ENCODE peak calls at places on chromosomes 1 and 21, in eight cellular contexts. One of them, this sample, is unnamed.

GRCh38 chr1:43452789-43453441 is 816 bp downstream of the HYI start:
- DNase-seq in neural progenitor cell: peak; percentile 51
- DNase-seq in SW480: peak; percentile 19
- DNase-seq in fibroblast of mammary gland: peak; percentile 60
- DNase-seq in NCI-H1694 treated with DMSO at 0.1 percent for 48 hours: no peak
- DNase-seq in WTC11: no peak
- DNase-seq in NCI-H1092: peak; percentile 13
- DNase-seq in stimulated activated CD4-positive, alpha-beta T cell treated with anti-CD3 and anti-CD28 coated beads, Interleukin-1b, Interleukin-23, amount 100 ng/mL, for 48 hours: no peak
- DNase-seq in this sample: peak; percentile 75

GRCh38 chr1:85900921-85901320 is 192.7 kb upstream of the ZNHIT6 start:
- DNase-seq in NCI-H1694 treated with DMSO at 0.1 percent for 48 hours: no peak
- DNase-seq in neural progenitor cell: no peak
- DNase-seq in fibroblast of mammary gland: no peak
- DNase-seq in WTC11: no peak
- DNase-seq in stimulated activated CD4-positive, alpha-beta T cell treated with anti-CD3 and anti-CD28 coated beads, Interleukin-1b, Interleukin-23, amount 100 ng/mL, for 48 hours: no peak
- DNase-seq in NCI-H1092: no peak
- DNase-seq in SW480: no peak
- DNase-seq in this sample: no peak

GRCh38 chr1:161763522-161764098 is 2.5 kb upstream of the ATF6 start:
- DNase-seq in fibroblast of mammary gland: peak; percentile 10
- DNase-seq in NCI-H1092: no peak
- DNase-seq in SW480: peak; percentile 51
- DNase-seq in NCI-H1694 treated with DMSO at 0.1 percent for 48 hours: peak; percentile 18
- DNase-seq in stimulated activated CD4-positive, alpha-beta T cell treated with anti-CD3 and anti-CD28 coated beads, Interleukin-1b, Interleukin-23, amount 100 ng/mL, for 48 hours: peak; percentile 35
- DNase-seq in neural progenitor cell: peak; percentile 37
- DNase-seq in WTC11: no peak
- DNase-seq in this sample: peak; percentile 16

GRCh38 chr1:115492880-115493279 is 148.9 kb upstream of the VANGL1 start:
- DNase-seq in neural progenitor cell: no peak
- DNase-seq in NCI-H1092: no peak
- DNase-seq in SW480: no peak
- DNase-seq in NCI-H1694 treated with DMSO at 0.1 percent for 48 hours: no peak
- DNase-seq in fibroblast of mammary gland: peak; percentile 66
- DNase-seq in stimulated activated CD4-positive, alpha-beta T cell treated with anti-CD3 and anti-CD28 coated beads, Interleukin-1b, Interleukin-23, amount 100 ng/mL, for 48 hours: no peak
- DNase-seq in WTC11: no peak
- DNase-seq in this sample: peak; percentile 37

GRCh38 chr1:63042278-63042677 is 258.3 kb downstream of the ATG4C start:
- DNase-seq in NCI-H1092: no peak
- DNase-seq in neural progenitor cell: peak; percentile 36
- DNase-seq in WTC11: no peak
- DNase-seq in fibroblast of mammary gland: no peak
- DNase-seq in SW480: no peak
- DNase-seq in NCI-H1694 treated with DMSO at 0.1 percent for 48 hours: no peak
- DNase-seq in stimulated activated CD4-positive, alpha-beta T cell treated with anti-CD3 and anti-CD28 coated beads, Interleukin-1b, Interleukin-23, amount 100 ng/mL, for 48 hours: no peak
- DNase-seq in this sample: no peak

GRCh38 chr1:227315500-227316346 is 2.6 kb downstream of the CDC42BPA start:
- DNase-seq in neural progenitor cell: peak; percentile 16
- DNase-seq in SW480: peak; percentile 56
- DNase-seq in NCI-H1694 treated with DMSO at 0.1 percent for 48 hours: no peak
- DNase-seq in stimulated activated CD4-positive, alpha-beta T cell treated with anti-CD3 and anti-CD28 coated beads, Interleukin-1b, Interleukin-23, amount 100 ng/mL, for 48 hours: no peak
- DNase-seq in fibroblast of mammary gland: peak; percentile 80
- DNase-seq in WTC11: no peak
- DNase-seq in NCI-H1092: no peak
- DNase-seq in this sample: peak; percentile 83

GRCh38 chr1:16286122-16286521 is 49.1 kb upstream of the CPLANE2 start:
- DNase-seq in stimulated activated CD4-positive, alpha-beta T cell treated with anti-CD3 and anti-CD28 coated beads, Interleukin-1b, Interleukin-23, amount 100 ng/mL, for 48 hours: no peak
- DNase-seq in SW480: no peak
- DNase-seq in WTC11: no peak
- DNase-seq in neural progenitor cell: no peak
- DNase-seq in NCI-H1694 treated with DMSO at 0.1 percent for 48 hours: no peak
- DNase-seq in fibroblast of mammary gland: no peak
- DNase-seq in NCI-H1092: no peak
- DNase-seq in this sample: no peak

GRCh38 chr1:159141584-159142518 is 29.6 kb upstream of the CADM3 start:
- DNase-seq in neural progenitor cell: peak; percentile 90
- DNase-seq in SW480: no peak
- DNase-seq in NCI-H1092: no peak
- DNase-seq in stimulated activated CD4-positive, alpha-beta T cell treated with anti-CD3 and anti-CD28 coated beads, Interleukin-1b, Interleukin-23, amount 100 ng/mL, for 48 hours: peak; percentile 5
- DNase-seq in fibroblast of mammary gland: peak; percentile 76
- DNase-seq in NCI-H1694 treated with DMSO at 0.1 percent for 48 hours: no peak
- DNase-seq in WTC11: peak; percentile 34
- DNase-seq in this sample: peak; percentile 47

GRCh38 chr21:35077975-35078374 is 28.9 kb upstream of the RUNX1 start:
- DNase-seq in fibroblast of mammary gland: no peak
- DNase-seq in neural progenitor cell: no peak
- DNase-seq in SW480: no peak
- DNase-seq in NCI-H1092: no peak
- DNase-seq in WTC11: no peak
- DNase-seq in stimulated activated CD4-positive, alpha-beta T cell treated with anti-CD3 and anti-CD28 coated beads, Interleukin-1b, Interleukin-23, amount 100 ng/mL, for 48 hours: no peak
- DNase-seq in NCI-H1694 treated with DMSO at 0.1 percent for 48 hours: no peak
- DNase-seq in this sample: no peak

GRCh38 chr1:172670791-172671190 is 11.9 kb downstream of the FASLG start:
- DNase-seq in neural progenitor cell: no peak
- DNase-seq in SW480: no peak
- DNase-seq in NCI-H1092: no peak
- DNase-seq in fibroblast of mammary gland: no peak
- DNase-seq in stimulated activated CD4-positive, alpha-beta T cell treated with anti-CD3 and anti-CD28 coated beads, Interleukin-1b, Interleukin-23, amount 100 ng/mL, for 48 hours: peak; percentile 41
- DNase-seq in WTC11: no peak
- DNase-seq in NCI-H1694 treated with DMSO at 0.1 percent for 48 hours: no peak
- DNase-seq in this sample: no peak

GRCh38 chr1:20255666-20256065 is 35.0 kb upstream of the VWA5B1 start:
- DNase-seq in stimulated activated CD4-positive, alpha-beta T cell treated with anti-CD3 and anti-CD28 coated beads, Interleukin-1b, Interleukin-23, amount 100 ng/mL, for 48 hours: no peak
- DNase-seq in neural progenitor cell: no peak
- DNase-seq in NCI-H1092: no peak
- DNase-seq in SW480: peak; percentile 91
- DNase-seq in WTC11: no peak
- DNase-seq in fibroblast of mammary gland: peak; percentile 87
- DNase-seq in NCI-H1694 treated with DMSO at 0.1 percent for 48 hours: peak; percentile 75
- DNase-seq in this sample: peak; percentile 59

GRCh38 chr1:29584816-29585600 is 348.7 kb downstream of the PTPRU start:
- DNase-seq in WTC11: no peak
- DNase-seq in SW480: no peak
- DNase-seq in stimulated activated CD4-positive, alpha-beta T cell treated with anti-CD3 and anti-CD28 coated beads, Interleukin-1b, Interleukin-23, amount 100 ng/mL, for 48 hours: no peak
- DNase-seq in fibroblast of mammary gland: peak; percentile 27
- DNase-seq in NCI-H1694 treated with DMSO at 0.1 percent for 48 hours: no peak
- DNase-seq in neural progenitor cell: no peak
- DNase-seq in NCI-H1092: no peak
- DNase-seq in this sample: peak; percentile 2

GRCh38 chr21:25638634-25639166 is 358 bp upstream of the JAM2 start:
- DNase-seq in WTC11: no peak
- DNase-seq in neural progenitor cell: no peak
- DNase-seq in SW480: no peak
- DNase-seq in NCI-H1694 treated with DMSO at 0.1 percent for 48 hours: peak; percentile 77
- DNase-seq in NCI-H1092: no peak
- DNase-seq in stimulated activated CD4-positive, alpha-beta T cell treated with anti-CD3 and anti-CD28 coated beads, Interleukin-1b, Interleukin-23, amount 100 ng/mL, for 48 hours: no peak
- DNase-seq in fibroblast of mammary gland: no peak
- DNase-seq in this sample: peak; percentile 42

GRCh38 chr1:222546091-222546490 is 1.8 kb downstream of the HHIPL2 start:
- DNase-seq in SW480: no peak
- DNase-seq in NCI-H1694 treated with DMSO at 0.1 percent for 48 hours: no peak
- DNase-seq in stimulated activated CD4-positive, alpha-beta T cell treated with anti-CD3 and anti-CD28 coated beads, Interleukin-1b, Interleukin-23, amount 100 ng/mL, for 48 hours: no peak
- DNase-seq in NCI-H1092: no peak
- DNase-seq in fibroblast of mammary gland: no peak
- DNase-seq in WTC11: no peak
- DNase-seq in neural progenitor cell: no peak
- DNase-seq in this sample: no peak

GRCh38 chr1:29716306-29716705 is 480.0 kb downstream of the PTPRU start:
- DNase-seq in fibroblast of mammary gland: no peak
- DNase-seq in NCI-H1694 treated with DMSO at 0.1 percent for 48 hours: no peak
- DNase-seq in NCI-H1092: no peak
- DNase-seq in neural progenitor cell: no peak
- DNase-seq in stimulated activated CD4-positive, alpha-beta T cell treated with anti-CD3 and anti-CD28 coated beads, Interleukin-1b, Interleukin-23, amount 100 ng/mL, for 48 hours: no peak
- DNase-seq in WTC11: no peak
- DNase-seq in SW480: no peak
- DNase-seq in this sample: no peak

GRCh38 chr1:170075186-170075585 is 691 bp upstream of the KIFAP3 start:
- DNase-seq in stimulated activated CD4-positive, alpha-beta T cell treated with anti-CD3 and anti-CD28 coated beads, Interleukin-1b, Interleukin-23, amount 100 ng/mL, for 48 hours: no peak
- DNase-seq in neural progenitor cell: no peak
- DNase-seq in fibroblast of mammary gland: no peak
- DNase-seq in WTC11: no peak
- DNase-seq in NCI-H1694 treated with DMSO at 0.1 percent for 48 hours: no peak
- DNase-seq in NCI-H1092: no peak
- DNase-seq in SW480: no peak
- DNase-seq in this sample: no peak

GRCh38 chr1:179743679-179744400 is 749 bp downstream of the FAM163A start:
- DNase-seq in NCI-H1092: no peak
- DNase-seq in fibroblast of mammary gland: no peak
- DNase-seq in WTC11: peak; percentile 26
- DNase-seq in stimulated activated CD4-positive, alpha-beta T cell treated with anti-CD3 and anti-CD28 coated beads, Interleukin-1b, Interleukin-23, amount 100 ng/mL, for 48 hours: no peak
- DNase-seq in NCI-H1694 treated with DMSO at 0.1 percent for 48 hours: no peak
- DNase-seq in SW480: no peak
- DNase-seq in neural progenitor cell: peak; percentile 58
- DNase-seq in this sample: no peak

GRCh38 chr21:14706712-14707111 is 160.6 kb upstream of the SAMSN1 start:
- DNase-seq in stimulated activated CD4-positive, alpha-beta T cell treated with anti-CD3 and anti-CD28 coated beads, Interleukin-1b, Interleukin-23, amount 100 ng/mL, for 48 hours: no peak
- DNase-seq in fibroblast of mammary gland: no peak
- DNase-seq in SW480: no peak
- DNase-seq in NCI-H1092: no peak
- DNase-seq in NCI-H1694 treated with DMSO at 0.1 percent for 48 hours: no peak
- DNase-seq in neural progenitor cell: no peak
- DNase-seq in WTC11: no peak
- DNase-seq in this sample: no peak

GRCh38 chr1:184764483-184764882 is 9.8 kb upstream of the EDEM3 start:
- DNase-seq in stimulated activated CD4-positive, alpha-beta T cell treated with anti-CD3 and anti-CD28 coated beads, Interleukin-1b, Interleukin-23, amount 100 ng/mL, for 48 hours: no peak
- DNase-seq in fibroblast of mammary gland: no peak
- DNase-seq in neural progenitor cell: no peak
- DNase-seq in NCI-H1694 treated with DMSO at 0.1 percent for 48 hours: no peak
- DNase-seq in WTC11: no peak
- DNase-seq in NCI-H1092: no peak
- DNase-seq in SW480: no peak
- DNase-seq in this sample: no peak

GRCh38 chr1:203083463-203083921 is 2.3 kb downstream of the MYOG start:
- DNase-seq in neural progenitor cell: no peak
- DNase-seq in WTC11: no peak
- DNase-seq in stimulated activated CD4-positive, alpha-beta T cell treated with anti-CD3 and anti-CD28 coated beads, Interleukin-1b, Interleukin-23, amount 100 ng/mL, for 48 hours: no peak
- DNase-seq in SW480: no peak
- DNase-seq in NCI-H1092: no peak
- DNase-seq in fibroblast of mammary gland: no peak
- DNase-seq in NCI-H1694 treated with DMSO at 0.1 percent for 48 hours: no peak
- DNase-seq in this sample: no peak